ENCODE peak calls at places on chromosomes 13 and 19, in six cellular contexts. F is ovary, Z is transverse colon, D is suprapubic skin, J is esophagus squamous epithelium, Q is adrenal gland. G is an unnamed sample.

GRCh38 chr19:17831419-17831888 is 10.1 kb upstream of the INSL3 start:
- DNase-seq in Q (no peak), Z (no peak), J (no peak), F (peak; percentile 70), D (no peak), G (no peak)

GRCh38 chr19:13165091-13165997 is 15.1 kb downstream of the IER2 start:
- DNase-seq in F (no peak), Q (no peak), D (no peak), Z (no peak), J (no peak), G (no peak)

GRCh38 chr19:51760811-51761356 is at the start of gene FPR2:
- DNase-seq in F (no peak), J (no peak), Z (no peak), D (no peak), Q (no peak), G (no peak)

GRCh38 chr19:327291-328024 is 17.1 kb downstream of the MIER2 start:
- DNase-seq in F (no peak), J (no peak), Q (no peak), Z (no peak), D (no peak), G (no peak)

GRCh38 chr19:43570174-43570791 is 5.0 kb downstream of the XRCC1 start:
- DNase-seq in Z (no peak), Q (no peak), F (no peak), D (no peak), J (no peak), G (no peak)

GRCh38 chr19:46528601-46529447 is 33.2 kb upstream of the PNMA8B start:
- DNase-seq in J (no peak), Z (no peak), F (no peak), Q (no peak), D (peak; percentile 46), G (no peak)

GRCh38 chr13:84641491-84641890 is 759.2 kb upstream of the SLITRK1 start:
- DNase-seq in J (no peak), Q (no peak), D (no peak), F (no peak), Z (no peak), G (no peak)

GRCh38 chr19:37999309-38000213 is 92.6 kb downstream of the SIPA1L3 start:
- DNase-seq in F (no peak), J (no peak), D (peak; percentile 72), Z (no peak), Q (peak; percentile 64), G (peak; percentile 20)

GRCh38 chr13:50712882-50713281 is 130.6 kb downstream of the DLEU7 start:
- DNase-seq in D (no peak), F (no peak), Q (no peak), J (no peak), Z (no peak), G (no peak)

GRCh38 chr13:27679896-27680295 is 58.2 kb downstream of the POLR1D start:
- DNase-seq in Q (no peak), J (no peak), F (no peak), D (no peak), Z (no peak), G (no peak)

GRCh38 chr19:43751466-43752220 is 3.1 kb downstream of the SMG9 start:
- DNase-seq in D (no peak), Q (no peak), Z (no peak), F (no peak), J (no peak), G (no peak)

GRCh38 chr19:13621413-13621812 is 115.1 kb upstream of the CACNA1A start:
- DNase-seq in F (no peak), D (no peak), Z (no peak), Q (peak; percentile 72), J (no peak), G (no peak)

GRCh38 chr13:51996660-51997059 is 14.6 kb downstream of the ATP7B start:
- DNase-seq in J (no peak), D (no peak), Z (no peak), Q (no peak), F (no peak), G (no peak)

GRCh38 chr13:50684366-50684765 is 159.1 kb downstream of the DLEU7 start:
- DNase-seq in F (no peak), J (no peak), Z (peak; percentile 11), Q (peak; percentile 38), D (no peak), G (no peak)

GRCh38 chr13:22285867-22286632 is 615.2 kb downstream of the FGF9 start:
- DNase-seq in F (no peak), Q (no peak), Z (no peak), J (no peak), D (no peak), G (no peak)

GRCh38 chr13:66362485-66362884 is 867.7 kb downstream of the PCDH9 start:
- DNase-seq in Q (no peak), F (no peak), J (no peak), Z (no peak), D (no peak), G (no peak)

GRCh38 chr13:27000686-27001085 is 170.9 kb downstream of the USP12 start:
- DNase-seq in J (no peak), Q (no peak), D (peak; percentile 18), Z (peak; percentile 3), F (no peak), G (no peak)

DNA sequence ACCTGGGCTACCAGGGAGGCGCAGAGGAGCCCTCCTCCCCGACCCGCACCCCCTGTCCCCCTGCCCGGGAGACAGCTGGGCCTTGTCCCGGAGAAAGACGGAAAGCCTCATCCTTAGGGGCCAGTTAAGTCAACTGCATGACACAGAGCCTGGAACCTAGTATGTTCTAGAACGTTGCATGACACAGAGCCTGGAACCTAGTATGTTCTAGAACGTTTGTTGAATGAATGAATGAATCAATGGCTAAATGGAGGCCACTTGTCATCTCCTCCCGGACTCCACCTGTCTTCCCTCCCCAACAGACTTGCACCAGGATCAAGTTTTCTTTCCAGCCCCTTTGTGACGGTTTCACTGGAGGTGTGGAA is 706 bp downstream of the SERP2 start:
- DNase-seq in D (no peak), J (no peak), F (no peak), Q (no peak), Z (no peak), G (no peak)
- H3K4me3 ChIP-seq in D (peak overlapping the region; percentile 58), J (peak overlapping the region; percentile 44), F (peak overlapping the region; percentile 51), Q (peak overlapping the region; percentile 17), Z (no peak overlapping the region), G (peak overlapping the region; percentile 45)

DNA sequence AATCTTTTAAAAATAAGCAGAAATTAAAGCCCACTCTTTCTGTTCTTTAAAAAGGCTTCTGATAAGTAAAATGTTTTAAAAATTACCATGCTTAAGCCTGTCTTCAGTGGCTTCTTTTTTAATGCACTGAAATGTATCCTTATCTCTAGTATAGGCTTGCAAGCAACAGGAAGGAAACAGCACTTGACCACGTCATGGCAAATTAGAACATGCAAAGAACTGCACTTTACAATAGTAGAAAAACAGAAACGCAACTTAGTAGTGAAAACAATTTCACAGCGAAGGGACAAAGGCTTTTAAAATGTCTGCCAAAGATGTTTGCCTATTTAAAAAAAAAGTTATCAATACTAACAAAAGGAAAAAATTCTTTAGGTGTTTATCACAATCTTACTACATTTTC is 36.3 kb downstream of the ELF1 start:
- DNase-seq in F (no peak), Z (peak; percentile 41), J (no peak), Q (no peak), D (no peak), G (peak; percentile 43)
- TF ChIP-seq POLR2A in F (peak; percentile 32), Z (peak; percentile 83), J (no peak), Q (no peak), D (no peak), G (peak; percentile 43)

DNA sequence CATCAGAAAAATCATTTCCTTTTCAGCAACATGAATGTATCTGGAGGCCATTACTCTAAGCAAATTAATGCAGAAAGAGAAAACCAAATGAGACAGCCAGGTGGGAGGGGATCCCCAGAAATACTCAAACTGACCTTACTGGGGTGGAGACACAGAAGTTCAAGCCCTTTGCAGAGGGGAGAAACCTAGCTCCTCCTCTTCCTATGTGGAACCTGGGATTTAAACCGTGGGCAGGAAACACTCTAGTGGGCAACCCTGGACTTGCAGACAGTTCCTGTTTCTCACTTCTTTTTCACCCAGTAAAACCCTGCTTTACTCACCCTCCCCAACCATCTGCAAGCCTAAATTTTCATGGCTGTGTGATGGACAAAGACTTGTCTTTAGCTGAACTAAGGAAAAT is 61.3 kb downstream of the SLITRK6 start:
- DNase-seq in Q (no peak), Z (no peak), J (no peak), D (no peak), F (no peak), G (no peak)
- H3K27ac ChIP-seq in Q (no peak overlapping the region), Z (no peak overlapping the region), J (no peak overlapping the region), D (no peak overlapping the region), F (no peak overlapping the region), G (no peak overlapping the region)

DNA sequence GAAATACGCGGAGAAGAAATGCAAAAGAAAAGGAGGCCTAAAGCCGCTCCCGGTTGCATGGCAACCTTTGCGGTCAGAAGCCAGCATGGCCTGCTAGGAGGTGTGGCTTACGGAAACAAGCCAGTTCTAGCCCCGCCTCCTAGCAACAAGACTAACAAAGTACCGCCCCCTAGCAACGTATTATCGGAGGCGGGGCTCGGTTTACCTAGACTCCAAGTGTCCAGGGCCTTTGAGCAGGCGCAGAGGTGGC is 438 bp upstream of the CYTH2 start:
- DNase-seq in D (no peak), J (no peak), Z (no peak), F (no peak), Q (no peak), G (no peak)
- H3K4me3 ChIP-seq in D (peak overlapping the region; percentile 95), J (peak overlapping the region; percentile 42), Z (no peak overlapping the region), F (peak overlapping the region; percentile 40), Q (no peak overlapping the region), G (peak overlapping the region; percentile 38)

DNA sequence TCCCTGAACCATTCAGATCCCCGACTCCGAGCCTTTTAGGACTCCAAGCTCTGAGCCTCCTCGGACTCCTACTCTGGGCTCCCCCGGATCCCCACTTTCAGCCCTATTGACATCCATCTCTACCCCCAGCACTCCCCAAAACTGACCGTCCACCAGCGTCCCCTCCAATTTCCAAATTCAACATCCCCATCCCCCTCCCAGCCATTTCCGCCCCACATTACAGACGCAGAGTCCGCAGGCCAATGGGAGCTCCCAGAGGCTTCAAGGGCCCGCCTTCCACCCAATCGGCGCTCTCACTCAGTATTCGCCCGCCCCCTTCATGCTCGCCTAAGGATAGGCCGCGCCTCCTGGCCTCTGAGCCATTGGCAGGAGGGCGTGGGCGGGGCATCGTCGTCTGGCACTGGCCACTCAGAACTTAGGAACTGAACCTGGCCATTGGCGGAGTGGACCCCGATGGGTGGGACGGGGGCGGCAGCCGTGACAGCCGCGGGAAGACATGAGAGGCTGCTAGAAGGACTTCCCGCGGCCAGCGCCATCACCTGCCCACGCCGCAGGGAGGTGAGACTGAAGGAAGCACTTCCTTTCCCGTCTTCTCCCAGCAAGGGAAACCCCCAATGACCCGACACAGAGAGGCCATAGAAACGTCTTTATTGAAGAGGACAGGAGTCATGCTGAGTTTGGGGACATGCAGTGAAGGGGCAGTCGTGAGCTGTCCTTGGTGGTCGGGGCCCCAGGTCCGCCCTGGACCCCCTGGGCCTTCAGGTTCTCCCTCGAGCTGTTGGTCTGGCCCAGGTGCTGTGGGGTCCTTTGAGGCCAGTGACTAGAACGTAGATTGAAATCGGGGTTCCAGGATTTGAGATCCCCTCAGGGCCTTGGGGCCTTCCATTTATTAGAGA is at the start of gene ALKBH6:
- DNase-seq in D (peak; percentile 100), F (peak; percentile 99), Z (peak; percentile 100), Q (peak; percentile 100), J (peak; percentile 98), G (peak; percentile 100)
- TF ChIP-seq POLR2A in D (no peak), F (peak; percentile 27), Z (peak; percentile 39), Q (no peak), J (no peak), G (no peak)

GRCh38 chr19:3759482-3760254 is 1.8 kb downstream of the APBA3 start:
- DNase-seq in J (no peak), F (no peak), Z (no peak), D (no peak), Q (no peak), G (no peak)
- H3K27ac ChIP-seq in J (no peak overlapping the region), F (no peak overlapping the region), Z (no peak overlapping the region), D (no peak overlapping the region), Q (no peak overlapping the region), G (no peak overlapping the region)

GRCh38 chr19:11261902-11262839 is at the start of gene DOCK6:
- DNase-seq in Z (peak; percentile 69), D (no peak), J (no peak), F (peak; percentile 59), Q (no peak), G (no peak)
- H3K4me3 ChIP-seq in Z (peak within 1 kb of the TSS; percentile 87), D (peak within 1 kb of the TSS; percentile 91), J (peak within 1 kb of the TSS; percentile 73), F (peak within 1 kb of the TSS; percentile 91), Q (peak within 1 kb of the TSS; percentile 82), G (peak within 1 kb of the TSS; percentile 88)